ENCODE peak calls at places on chromosomes 3 and 15, in four cellular contexts. C, H, Z and G are unnamed samples. For H3K36me3, the result is how much of the 10 kb centered on the place peaks cover.

GRCh38 chr3:161042023-161042501 is 63.1 kb downstream of the B3GALNT1 start:
- DNase-seq in Z (no peak), H (no peak), C (no peak), G (peak)

GRCh38 chr15:45205192-45205591 is 17.4 kb upstream of the SHF start:
- DNase-seq in Z (peak), C (peak), H (peak), G (peak)

GRCh38 chr3:192887701-192888100 is 30.0 kb downstream of the MB21D2 start:
- DNase-seq in H (no peak), Z (no peak), C (no peak), G (no peak)

GRCh38 chr3:193391902-193392301 is 13.3 kb upstream of the ATP13A5 start:
- DNase-seq in Z (no peak), H (no peak), C (no peak), G (peak)

GRCh38 chr15:29813009-29813408 is 9.3 kb downstream of the TJP1 start:
- DNase-seq in H (no peak), C (peak), Z (no peak), G (no peak)

GRCh38 chr3:43957553-43957952 is 266.8 kb downstream of the ABHD5 start:
- DNase-seq in C (no peak), H (no peak), Z (no peak), G (no peak)

GRCh38 chr15:35727627-35728026 is 181.7 kb upstream of the DPH6 start:
- DNase-seq in H (no peak), C (no peak), Z (no peak), G (no peak)

GRCh38 chr15:88247914-88248313 is 8.6 kb downstream of the NTRK3 start:
- DNase-seq in H (no peak), Z (no peak), C (no peak), G (no peak)

GRCh38 chr3:154428369-154429206 is 1.4 kb downstream of the GPR149 start:
- DNase-seq in Z (no peak), H (no peak), C (no peak), G (no peak)

GRCh38 chr15:27238209-27238608 is 267.2 kb downstream of the GABRG3 start:
- DNase-seq in Z (peak), C (no peak), H (no peak), G (no peak)

GRCh38 chr15:51004103-51004536 is 90.6 kb downstream of the TNFAIP8L3 start:
- DNase-seq in Z (peak), C (peak), H (no peak), G (no peak)

GRCh38 chr15:73781038-73781925 is 28.1 kb upstream of the INSYN1 start:
- DNase-seq in Z (peak), C (peak), H (no peak), G (no peak)

GRCh38 chr15:89361451-89362202 is 27.0 kb upstream of the POLG start:
- DNase-seq in C (peak), H (no peak), Z (peak), G (peak)

GRCh38 chr3:194379651-194380050 is 10.1 kb upstream of the LRRC15 start:
- DNase-seq in C (no peak), Z (no peak), H (no peak), G (no peak)

GRCh38 chr15:57502116-57502515 is 89.6 kb upstream of the MYZAP start:
- DNase-seq in Z (no peak), C (no peak), H (no peak), G (peak)

GRCh38 chr3:127214990-127215389 is 22.1 kb downstream of the PRR23E start:
- DNase-seq in H (no peak), C (no peak), Z (no peak), G (no peak)

GRCh38 chr3:31445701-31446100 is 87.0 kb upstream of the STT3B start:
- DNase-seq in H (no peak), C (no peak), Z (no peak), G (no peak)

GRCh38 chr3:138354376-138354775 is 6.0 kb downstream of the MRAS start:
- DNase-seq in Z (no peak), H (no peak), C (no peak), G (no peak)

GRCh38 chr3:138359137-138359536 is 10.8 kb downstream of the MRAS start:
- DNase-seq in H (no peak), C (no peak), Z (no peak), G (no peak)

GRCh38 chr3:138355071-138355470 is 6.7 kb downstream of the MRAS start:
- DNase-seq in Z (no peak), H (no peak), C (no peak), G (no peak)

GRCh38 chr3:138359549-138360271 is 11.3 kb downstream of the MRAS start:
- DNase-seq in C (no peak), H (no peak), Z (no peak), G (no peak)

DNA sequence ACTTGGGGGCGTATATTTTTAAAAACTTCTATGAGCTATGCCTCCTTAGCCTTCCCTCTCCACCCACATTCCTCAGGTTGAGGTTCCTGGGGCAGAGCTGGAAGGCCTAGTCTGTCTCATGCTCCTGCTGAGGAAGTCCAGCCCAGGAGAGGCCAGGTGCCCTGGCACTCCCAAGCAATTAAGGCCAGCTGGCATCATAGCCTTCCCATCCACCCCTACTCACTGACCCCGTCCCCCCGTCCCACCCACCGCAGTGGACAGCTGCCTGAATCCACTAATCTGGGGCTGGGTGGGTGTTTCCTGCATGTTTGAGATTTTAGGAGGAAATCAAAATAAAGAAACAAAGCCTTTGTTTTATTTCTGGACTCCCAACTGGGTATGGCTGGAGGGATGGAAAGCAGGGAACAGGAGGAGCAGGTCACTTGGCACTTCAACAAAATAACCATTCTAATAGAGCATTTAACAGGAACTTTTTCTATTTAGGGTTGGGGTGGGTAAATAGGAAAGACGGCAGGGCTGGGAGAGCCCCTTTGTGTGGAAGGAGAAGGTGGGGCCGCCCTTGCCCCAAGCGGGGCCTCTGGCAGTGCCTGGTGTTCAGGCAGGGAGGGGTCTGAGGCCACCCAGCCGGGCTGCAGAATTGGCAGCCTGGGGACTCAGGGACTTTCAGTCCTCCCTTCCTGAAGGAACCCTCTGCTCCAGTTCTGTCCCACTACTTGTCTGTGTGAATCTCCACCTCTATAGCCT is 8.5 kb downstream of the MRAS start:
- DNase-seq in C (no peak), H (no peak), Z (no peak), G (no peak)
- TF ChIP-seq FOS in C (no peak), H (no peak), Z (no peak), G (no peak)

GRCh38 chr15:64583519-64583918 is 123.1 kb downstream of the ZNF609 start:
- DNase-seq in C (no peak), H (no peak), Z (no peak), G (no peak)

GRCh38 chr15:64581408-64581761 is 121.0 kb downstream of the ZNF609 start:
- DNase-seq in C (no peak), H (no peak), Z (no peak), G (no peak)

GRCh38 chr15:64583983-64584382 is 123.6 kb downstream of the ZNF609 start:
- DNase-seq in H (no peak), C (no peak), Z (no peak), G (no peak)

GRCh38 chr15:64580696-64581407 is 120.5 kb downstream of the ZNF609 start:
- DNase-seq in Z (no peak), C (no peak), H (no peak), G (no peak)

GRCh38 chr15:64582202-64582601 is 121.8 kb downstream of the ZNF609 start:
- DNase-seq in C (peak), H (no peak), Z (no peak), G (no peak)
- H3K36me3 ChIP-seq in C (under half), H (under half), Z (under half), G (under half)

DNA sequence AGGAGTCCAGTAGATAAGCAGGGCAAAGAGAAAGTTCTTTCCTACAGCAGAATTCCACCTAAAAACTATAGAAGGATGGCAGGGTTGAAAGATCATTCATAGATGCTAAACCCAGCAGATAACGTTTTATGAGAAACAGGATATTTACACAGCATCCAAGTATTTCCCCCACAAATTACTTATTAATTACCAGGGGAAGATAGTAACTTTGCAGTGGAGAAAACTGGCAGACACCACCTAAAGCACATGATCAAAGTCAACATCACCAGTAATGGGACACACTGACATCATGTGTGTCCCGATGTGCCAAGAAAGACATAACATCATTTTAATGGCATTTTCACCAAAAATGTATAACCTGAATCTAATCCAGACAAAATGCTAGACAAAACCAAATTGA is 220.5 kb upstream of the THBS1 start:
- DNase-seq in H (no peak), Z (no peak), C (no peak), G (peak)
- TF ChIP-seq FOS in H (no peak), Z (no peak), C (no peak), G (no peak)

DNA sequence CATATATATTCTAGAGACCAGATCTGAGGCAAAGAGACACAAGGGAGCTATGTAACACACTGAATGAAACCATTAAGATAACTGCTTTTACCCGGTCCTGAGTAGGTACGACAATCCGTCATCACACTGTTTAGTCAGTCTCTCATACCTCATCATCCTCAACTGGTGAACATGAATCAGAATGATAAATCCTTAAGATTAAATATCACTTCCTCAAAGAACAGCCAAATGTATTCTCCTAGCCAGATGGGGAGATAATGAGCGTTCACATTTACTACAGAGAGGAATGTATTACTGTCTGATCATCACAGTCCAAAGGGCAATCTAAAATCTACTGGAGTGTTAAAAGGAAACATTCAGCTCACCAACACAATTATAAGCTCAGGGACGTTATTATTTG is 319.4 kb upstream of the STAC start:
- DNase-seq in H (no peak), C (no peak), Z (no peak), G (no peak)
- H3K36me3 ChIP-seq in H (under half), C (under half), Z (under half), G (under half)

GRCh38 chr3:105790534-105790933 is 78.3 kb downstream of the CBLB start:
- DNase-seq in C (no peak), H (no peak), Z (no peak), G (no peak)

GRCh38 chr3:105791134-105791533 is 77.7 kb downstream of the CBLB start:
- DNase-seq in H (no peak), C (peak), Z (no peak), G (no peak)

GRCh38 chr3:105793040-105793439 is 75.8 kb downstream of the CBLB start:
- DNase-seq in Z (no peak), H (no peak), C (no peak), G (no peak)

GRCh38 chr3:105788548-105789036 is 80.2 kb downstream of the CBLB start:
- DNase-seq in H (no peak), C (no peak), Z (no peak), G (no peak)

DNA sequence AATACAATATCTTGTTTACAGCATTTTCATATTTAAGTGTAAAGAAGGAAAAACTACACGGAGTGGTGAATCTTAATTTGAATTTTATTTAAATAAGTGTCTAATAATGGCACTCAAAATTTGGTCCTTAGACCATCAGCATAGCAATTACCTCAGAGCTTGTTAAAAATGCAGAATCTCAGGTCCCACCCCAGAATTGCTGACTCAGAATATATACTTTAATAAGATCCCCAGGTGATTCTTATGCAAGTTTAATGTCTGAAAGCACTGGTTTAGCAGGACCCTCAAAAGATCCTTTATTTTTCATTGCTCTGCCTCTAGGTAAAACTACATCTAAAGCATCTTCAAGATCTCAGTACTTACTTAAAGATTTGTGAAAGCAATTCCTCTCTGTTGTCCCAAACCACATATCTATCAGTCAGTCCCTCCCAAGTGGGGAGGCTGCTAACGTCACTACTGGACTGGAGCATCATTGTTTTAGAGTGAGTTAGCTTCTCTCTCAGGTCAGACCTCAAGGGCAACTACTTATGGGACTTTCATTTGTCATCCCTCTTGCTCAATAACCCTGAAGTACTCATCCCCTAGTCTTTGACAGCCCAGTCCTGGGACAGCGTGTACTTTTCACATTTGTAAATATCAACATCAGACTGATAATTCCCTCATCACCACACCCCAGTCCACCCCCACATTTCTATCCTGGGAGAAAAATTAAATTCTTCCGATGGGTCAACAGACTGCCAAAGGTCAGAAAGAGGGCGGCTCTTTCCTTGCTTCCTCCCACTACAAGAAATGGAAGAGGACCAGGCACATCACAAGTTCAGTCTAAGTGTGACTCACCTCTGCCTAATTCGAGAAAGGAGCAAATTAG is 76.7 kb downstream of the CBLB start:
- DNase-seq in Z (no peak), C (peak), H (no peak), G (no peak)
- TF ChIP-seq FOS in Z (no peak), C (peak), H (no peak), G (no peak)

GRCh38 chr3:14162178-14162577 is 16.2 kb downstream of the XPC start:
- DNase-seq in Z (no peak), H (no peak), C (no peak), G (no peak)

GRCh38 chr3:14157951-14158350 is 20.4 kb downstream of the XPC start:
- DNase-seq in C (no peak), Z (no peak), H (no peak), G (no peak)

GRCh38 chr3:14158370-14158769 is 20.0 kb downstream of the XPC start:
- DNase-seq in Z (no peak), H (no peak), C (no peak), G (no peak)

GRCh38 chr3:14159426-14159825 is 19.0 kb downstream of the XPC start:
- DNase-seq in Z (no peak), H (no peak), C (no peak), G (no peak)

GRCh38 chr3:14161282-14161681 is 17.1 kb downstream of the XPC start:
- DNase-seq in H (no peak), Z (no peak), C (no peak), G (no peak)
- H3K36me3 ChIP-seq in H (under half), Z (half or more), C (half or more), G (under half)

GRCh38 chr3:157098121-157098822 is 61.7 kb downstream of the CCNL1 start:
- DNase-seq in Z (no peak), C (peak), H (no peak), G (no peak)
- TF ChIP-seq FOS in Z (no peak), C (no peak), H (no peak), G (no peak)

GRCh38 chr15:60363024-60363674 is 34.6 kb downstream of the ANXA2 start:
- DNase-seq in Z (no peak), C (no peak), H (no peak), G (no peak)
- H3K36me3 ChIP-seq in Z (half or more), C (under half), H (under half), G (half or more)

DNA sequence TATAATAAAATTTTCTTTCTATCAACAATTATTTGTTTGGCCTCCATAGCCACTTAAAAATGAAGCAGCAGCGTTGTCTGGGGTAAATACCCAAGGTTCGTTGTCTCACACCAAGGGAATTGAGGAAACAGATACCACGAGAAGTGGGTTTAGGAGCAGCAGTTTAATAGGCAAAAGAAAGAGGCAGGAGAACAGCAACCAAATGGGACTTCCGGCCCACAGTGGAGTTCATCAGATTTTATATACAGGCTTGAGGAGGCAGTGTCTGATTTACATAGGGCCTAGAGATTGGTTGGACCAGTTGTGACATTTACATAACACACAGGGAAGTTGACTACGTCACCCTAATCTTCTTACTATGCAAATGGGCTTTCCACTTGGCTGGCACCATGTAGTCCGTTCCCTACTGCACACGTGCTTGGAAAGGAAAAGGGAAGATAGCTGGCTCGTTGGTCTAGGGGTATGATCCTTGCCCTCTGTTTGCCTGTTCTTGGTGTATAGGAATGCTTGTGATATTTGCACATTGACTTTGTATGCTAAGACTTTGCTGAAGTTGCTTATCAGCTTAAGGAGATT is 61.5 kb upstream of the SETMAR start:
- DNase-seq in C (no peak), H (no peak), Z (no peak), G (no peak)
- TF ChIP-seq FOS in C (no peak), H (no peak), Z (no peak), G (no peak)

GRCh38 chr3:9765865-9766264 is 3.9 kb downstream of the CAMK1 start:
- DNase-seq in C (no peak), Z (peak), H (no peak), G (no peak)

GRCh38 chr3:9757427-9757826 is 7.7 kb downstream of the OGG1 start:
- DNase-seq in Z (no peak), H (no peak), C (no peak), G (no peak)

GRCh38 chr3:9762871-9763270 is 6.9 kb downstream of the CAMK1 start:
- DNase-seq in C (no peak), H (no peak), Z (no peak), G (no peak)

GRCh38 chr3:9761919-9762318 is 7.8 kb downstream of the CAMK1 start:
- DNase-seq in H (no peak), C (no peak), Z (no peak), G (no peak)

GRCh38 chr3:9760779-9761505 is 8.8 kb downstream of the CAMK1 start:
- DNase-seq in Z (no peak), C (no peak), H (no peak), G (no peak)
- H3K36me3 ChIP-seq in Z (under half), C (under half), H (under half), G (under half)